ENCODE peak calls at places on chromosome 1, in nine cellular contexts. I, S, W, M, N, R, U, J and D are unnamed samples.
A peak's percentile ranks its signal among the peaks of the same experiment; 100 is the strongest.

GRCh38 chr1:27872059-27872801 is at the start of gene THEMIS2:
- DNase-seq in I (peak; percentile 86), S (no peak), W (peak; percentile 76), M (peak; percentile 65), N (peak; percentile 76), R (peak; percentile 75), U (no peak), J (peak; percentile 91), D (peak; percentile 71)

GRCh38 chr1:24325587-24326449 is 6.7 kb downstream of the GRHL3 start:
- DNase-seq in I (no peak), S (no peak), W (no peak), M (no peak), N (no peak), R (no peak), U (no peak), J (no peak), D (no peak)

GRCh38 chr1:87325982-87326738 is 2.5 kb upstream of the LMO4 start:
- DNase-seq in I (peak; percentile 71), S (peak; percentile 49), W (peak; percentile 56), M (peak; percentile 63), N (peak; percentile 71), R (no peak), U (peak; percentile 56), J (peak; percentile 41), D (no peak)

GRCh38 chr1:212608956-212609700 is 567 bp downstream of the ATF3 start:
- DNase-seq in I (peak; percentile 80), S (no peak), W (peak; percentile 80), M (peak; percentile 48), N (peak; percentile 72), R (peak; percentile 43), U (no peak), J (peak; percentile 65), D (peak; percentile 59)

GRCh38 chr1:2046225-2046917 is 3.8 kb upstream of the PRKCZ start:
- DNase-seq in I (peak; percentile 92), S (no peak), W (peak; percentile 83), M (peak; percentile 51), N (peak; percentile 19), R (peak; percentile 61), U (peak; percentile 64), J (peak; percentile 75), D (no peak)

GRCh38 chr1:113109908-113110554 is 37.0 kb downstream of the LRIG2 start:
- DNase-seq in I (no peak), S (peak; percentile 98), W (no peak), M (peak; percentile 23), N (peak; percentile 95), R (no peak), U (peak; percentile 25), J (no peak), D (no peak)

GRCh38 chr1:153670257-153670858 is 435 bp downstream of the ILF2 start:
- DNase-seq in I (no peak), S (no peak), W (no peak), M (no peak), N (no peak), R (no peak), U (no peak), J (no peak), D (no peak)

GRCh38 chr1:235503333-235504121 is 725 bp downstream of the B3GALNT2 start:
- DNase-seq in I (peak; percentile 73), S (peak; percentile 41), W (peak; percentile 47), M (peak; percentile 47), N (peak; percentile 73), R (peak; percentile 60), U (peak; percentile 54), J (peak; percentile 47), D (peak; percentile 66)

GRCh38 chr1:22665752-22666151 is 12.7 kb downstream of the C1QB start:
- DNase-seq in I (peak; percentile 80), S (peak; percentile 43), W (peak; percentile 74), M (no peak), N (peak; percentile 47), R (no peak), U (peak; percentile 42), J (no peak), D (no peak)

GRCh38 chr1:201649776-201650607 is 111.1 kb downstream of the NAV1 start:
- DNase-seq in I (peak; percentile 92), S (peak; percentile 70), W (peak; percentile 61), M (peak; percentile 86), N (peak; percentile 93), R (no peak), U (peak; percentile 42), J (no peak), D (no peak)

GRCh38 chr1:154870117-154870571 is at the start of gene KCNN3:
- DNase-seq in I (peak; percentile 99), S (peak; percentile 82), W (peak; percentile 94), M (peak; percentile 93), N (peak; percentile 91), R (peak; percentile 82), U (peak; percentile 88), J (peak; percentile 98), D (peak; percentile 86)

GRCh38 chr1:205582471-205583291 is 49.1 kb downstream of the ELK4 start:
- DNase-seq in I (no peak), S (no peak), W (no peak), M (peak; percentile 36), N (no peak), R (no peak), U (no peak), J (no peak), D (no peak)

GRCh38 chr1:164660415-164661174 is 101.6 kb downstream of the PBX1 start:
- DNase-seq in I (no peak), S (peak; percentile 67), W (no peak), M (no peak), N (no peak), R (no peak), U (no peak), J (no peak), D (no peak)

DNA sequence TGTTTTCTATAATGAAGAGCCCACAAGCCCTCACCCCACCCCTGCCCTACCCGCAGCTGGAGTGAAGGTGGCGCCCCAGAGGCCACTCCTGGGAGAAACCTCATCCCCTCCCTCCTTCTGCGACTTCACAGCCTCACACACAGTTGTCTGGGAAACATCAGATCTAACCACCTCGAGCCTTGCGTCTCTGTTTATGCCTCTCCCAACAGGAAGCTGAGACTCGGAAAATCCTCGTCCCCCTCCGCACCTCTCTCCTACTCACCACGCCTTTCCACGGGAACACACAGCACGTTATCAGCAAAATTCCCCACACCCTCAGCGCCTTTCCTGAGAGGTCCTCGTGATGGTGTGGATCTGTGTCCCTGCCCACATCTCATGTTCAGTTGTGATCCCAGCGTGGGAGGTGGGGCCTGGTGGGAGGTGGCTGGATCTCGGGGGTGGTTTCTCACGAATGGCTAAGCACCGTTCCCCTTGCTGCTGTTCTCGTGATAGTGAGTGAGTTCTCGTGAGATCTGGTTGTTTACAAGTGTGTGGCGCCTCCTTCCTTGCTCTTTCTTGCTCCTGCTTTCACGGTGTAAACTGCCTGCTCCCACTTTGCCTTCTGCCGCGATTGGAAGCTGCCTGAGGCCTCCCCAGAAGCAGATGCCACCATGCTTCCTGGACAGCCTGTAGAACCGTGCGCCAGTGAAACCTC is 190.6 kb downstream of the KIF26B start:
- DNase-seq in I (peak; percentile 80), S (no peak), W (no peak), M (no peak), N (no peak), R (no peak), U (no peak), J (no peak), D (no peak)
- TF ChIP-seq CTCF in I (peak; percentile 41), S (no peak), W (no peak), M (no peak), N (no peak), R (no peak), U (no peak), J (no peak), D (peak; percentile 10)

DNA sequence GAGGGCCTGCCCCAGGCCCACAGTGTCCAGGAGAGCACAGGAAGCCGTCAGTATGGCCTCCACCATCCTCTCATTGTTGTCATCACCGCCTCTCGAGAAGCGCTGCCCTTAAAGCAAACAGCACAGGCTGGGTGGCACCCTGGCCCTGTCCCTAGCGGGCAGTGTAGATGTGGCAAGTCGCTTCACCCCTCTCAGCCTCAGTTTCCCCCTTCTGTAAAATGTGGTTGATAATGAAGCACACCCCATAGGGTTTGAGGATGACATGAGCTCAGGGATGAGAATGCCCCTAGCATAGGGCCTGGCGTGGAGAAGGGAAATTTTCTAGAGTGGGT is 13.4 kb downstream of the PLA2G2F start:
- DNase-seq in I (no peak), S (no peak), W (no peak), M (no peak), N (no peak), R (no peak), U (no peak), J (no peak), D (no peak)
- TF ChIP-seq CTCF in I (no peak), S (no peak), W (no peak), M (no peak), N (no peak), R (peak; percentile 63), U (no peak), J (no peak), D (peak; percentile 71)

GRCh38 chr1:67211589-67212563 is 45.6 kb downstream of the IL23R start:
- DNase-seq in I (peak; percentile 74), S (peak; percentile 34), W (peak; percentile 42), M (peak; percentile 8), N (peak; percentile 57), R (no peak), U (peak; percentile 20), J (peak; percentile 18), D (no peak)

GRCh38 chr1:67213164-67213563 is 46.9 kb downstream of the IL23R start:
- DNase-seq in I (peak; percentile 84), S (peak; percentile 17), W (peak; percentile 17), M (no peak), N (peak; percentile 46), R (no peak), U (peak; percentile 20), J (no peak), D (no peak)

GRCh38 chr1:67213948-67214347 is 47.7 kb downstream of the IL23R start:
- DNase-seq in I (no peak), S (no peak), W (no peak), M (no peak), N (no peak), R (no peak), U (no peak), J (no peak), D (no peak)

GRCh38 chr1:67214420-67215174 is 48.3 kb downstream of the IL23R start:
- DNase-seq in I (peak; percentile 68), S (peak; percentile 29), W (peak; percentile 48), M (no peak), N (peak; percentile 60), R (peak; percentile 44), U (peak; percentile 24), J (peak; percentile 22), D (no peak)
- TF ChIP-seq CTCF in I (peak; percentile 78), S (peak; percentile 55), W (peak; percentile 67), M (peak; percentile 56), N (peak; percentile 67), R (peak; percentile 70), U (peak; percentile 48), J (peak; percentile 49), D (peak; percentile 26)

DNA sequence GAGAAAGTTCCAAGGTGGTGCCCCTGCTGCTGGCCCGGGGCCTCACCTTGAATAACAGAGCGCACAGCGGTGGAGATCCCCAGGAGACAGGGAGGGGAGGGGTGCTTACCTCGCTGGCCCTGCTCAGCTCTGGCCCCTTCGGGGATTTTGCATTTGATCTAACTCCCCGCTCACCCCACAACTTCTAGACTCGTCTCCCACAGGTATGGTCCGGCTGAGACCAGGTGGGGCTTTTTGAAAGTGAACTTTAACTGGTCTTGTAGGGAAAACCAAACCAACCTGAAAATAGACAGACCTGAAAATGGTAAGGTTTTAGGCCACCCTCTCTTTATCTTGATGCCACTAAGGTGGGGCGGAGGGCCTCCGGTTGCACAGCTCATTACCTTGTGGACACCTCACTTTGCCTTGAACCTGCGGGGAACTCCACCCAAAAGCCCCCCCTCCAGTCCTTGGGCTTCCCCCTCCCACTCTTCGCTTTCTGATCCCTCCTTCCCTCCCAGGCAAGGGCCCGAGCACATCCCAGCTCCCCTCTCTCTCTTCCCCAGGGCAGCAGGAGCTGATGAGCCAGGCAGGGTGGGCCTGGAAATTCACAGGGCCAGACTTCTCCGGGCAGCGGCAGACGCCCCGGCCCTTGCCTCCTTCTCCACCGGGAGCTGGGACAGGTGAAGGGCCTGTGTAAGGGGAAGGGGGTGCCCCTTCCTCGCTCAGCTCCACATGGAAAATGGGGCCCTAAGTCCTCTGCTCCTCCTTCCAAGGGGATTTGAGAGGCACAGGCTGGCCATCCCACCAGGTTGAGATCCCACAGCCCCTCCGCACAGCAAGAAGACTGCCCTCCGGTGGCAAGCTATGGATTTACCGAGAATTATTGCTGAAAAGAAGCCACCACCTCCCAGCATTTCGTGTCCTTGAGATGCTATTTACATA is 16.1 kb downstream of the TNFRSF8 start:
- DNase-seq in I (peak; percentile 92), S (peak; percentile 47), W (peak; percentile 68), M (peak; percentile 20), N (peak; percentile 55), R (peak; percentile 69), U (peak; percentile 34), J (peak; percentile 80), D (no peak)
- TF ChIP-seq CTCF in I (peak; percentile 79), S (peak; percentile 63), W (peak; percentile 51), M (peak; percentile 57), N (peak; percentile 65), R (peak; percentile 72), U (no peak), J (peak; percentile 59), D (peak; percentile 20)